ENCODE peak calls at places on chromosomes 1 and 21, in eight cellular contexts. I, R, W, M, H, K, O and U are unnamed samples.

GRCh38 chr1:24963099-24963872 is 33.2 kb upstream of the RUNX3 start:
- ATAC-seq in I (no peak), R (no peak), W (peak), M (peak), H (no peak), K (no peak), O (no peak), U (no peak)

GRCh38 chr1:200363200-200363933 is 46.5 kb downstream of the ZNF281 start:
- ATAC-seq in I (no peak), R (no peak), W (peak), M (no peak), H (no peak), K (no peak), O (no peak), U (no peak)

GRCh38 chr1:17097787-17098186 is 21.5 kb downstream of the PADI2 start:
- ATAC-seq in I (peak), R (no peak), W (no peak), M (no peak), H (no peak), K (no peak), O (no peak), U (no peak)

GRCh38 chr1:69320679-69321310 is 246.9 kb upstream of the LRRC7 start:
- ATAC-seq in I (no peak), R (no peak), W (no peak), M (no peak), H (no peak), K (no peak), O (no peak), U (no peak)

GRCh38 chr1:219621047-219621786 is 8.3 kb upstream of the ZC3H11B start:
- ATAC-seq in I (no peak), R (no peak), W (no peak), M (no peak), H (no peak), K (no peak), O (no peak), U (no peak)

GRCh38 chr1:102085896-102086295 is 89.2 kb upstream of the OLFM3 start:
- ATAC-seq in I (no peak), R (no peak), W (no peak), M (no peak), H (no peak), K (no peak), O (no peak), U (no peak)

GRCh38 chr1:110223127-110223526 is 13.0 kb downstream of the KCNC4 start:
- ATAC-seq in I (no peak), R (no peak), W (no peak), M (no peak), H (no peak), K (no peak), O (no peak), U (no peak)

GRCh38 chr1:100543640-100544039 is 5.7 kb downstream of the GPR88 start:
- ATAC-seq in I (peak), R (peak), W (no peak), M (peak), H (no peak), K (no peak), O (peak), U (peak)

GRCh38 chr1:87335175-87335992 is 6.7 kb downstream of the LMO4 start:
- ATAC-seq in I (peak), R (peak), W (peak), M (peak), H (peak), K (peak), O (no peak), U (peak)

GRCh38 chr1:48674641-48675040 is 102.0 kb downstream of the BEND5 start:
- ATAC-seq in I (peak), R (no peak), W (no peak), M (no peak), H (no peak), K (no peak), O (no peak), U (no peak)

GRCh38 chr1:91594383-91595065 is 93.9 kb downstream of the CDC7 start:
- ATAC-seq in I (peak), R (no peak), W (no peak), M (no peak), H (no peak), K (no peak), O (no peak), U (no peak)

GRCh38 chr1:17829579-17829978 is 74.4 kb downstream of the ACTL8 start:
- ATAC-seq in I (no peak), R (no peak), W (no peak), M (no peak), H (no peak), K (no peak), O (no peak), U (no peak)

GRCh38 chr1:54972436-54972835 is 8.0 kb upstream of the TMEM61 start:
- ATAC-seq in I (no peak), R (no peak), W (no peak), M (no peak), H (no peak), K (no peak), O (no peak), U (no peak)

GRCh38 chr1:109490029-109490933 is 3.6 kb upstream of the CYB561D1 start:
- ATAC-seq in I (peak), R (peak), W (peak), M (no peak), H (peak), K (peak), O (peak), U (peak)

GRCh38 chr1:167138703-167139102 is 44.8 kb downstream of the STYXL2 start:
- ATAC-seq in I (no peak), R (no peak), W (no peak), M (no peak), H (no peak), K (no peak), O (no peak), U (no peak)

GRCh38 chr1:87712261-87712674 is 383.6 kb downstream of the LMO4 start:
- ATAC-seq in I (no peak), R (no peak), W (no peak), M (no peak), H (no peak), K (no peak), O (no peak), U (peak)

GRCh38 chr1:162755306-162755705 is 35.2 kb upstream of the HSD17B7 start:
- ATAC-seq in I (no peak), R (no peak), W (no peak), M (no peak), H (no peak), K (no peak), O (no peak), U (no peak)

GRCh38 chr21:43919871-43920801 is 55.1 kb downstream of the AGPAT3 start:
- ATAC-seq in I (no peak), R (no peak), W (peak), M (no peak), H (peak), K (no peak), O (no peak), U (no peak)